ENCODE peak calls at places on chromosomes 4 and X, in seven cellular contexts. One of them, this sample, is unnamed. For H3K4me1, the result is how much of the 10 kb centered on the place peaks cover.

GRCh38 chr4:113080050-113080449 is 30.6 kb downstream of the ANK2 start:
- DNase-seq in ovary: no peak
- DNase-seq in left lung: peak
- DNase-seq in psoas muscle: no peak
- DNase-seq in IMR-90: peak
- DNase-seq in CD4-positive, CD25-positive, alpha-beta regulatory T cell: no peak
- DNase-seq in heart left ventricle: no peak
- DNase-seq in this sample: no peak

GRCh38 chrX:72346306-72346949 is 40.7 kb upstream of the CITED1 start:
- DNase-seq in left lung: no peak
- DNase-seq in IMR-90: no peak
- DNase-seq in heart left ventricle: no peak
- DNase-seq in ovary: no peak
- DNase-seq in CD4-positive, CD25-positive, alpha-beta regulatory T cell: no peak
- DNase-seq in psoas muscle: no peak
- DNase-seq in this sample: no peak

GRCh38 chr4:1628892-1629703 is 55.0 kb downstream of the FAM53A start:
- DNase-seq in CD4-positive, CD25-positive, alpha-beta regulatory T cell: peak
- DNase-seq in ovary: peak
- DNase-seq in IMR-90: peak
- DNase-seq in psoas muscle: peak
- DNase-seq in heart left ventricle: peak
- DNase-seq in left lung: peak
- DNase-seq in this sample: peak

GRCh38 chr4:186657766-186658165 is 65.9 kb downstream of the FAT1 start:
- DNase-seq in ovary: no peak
- DNase-seq in heart left ventricle: no peak
- DNase-seq in IMR-90: peak
- DNase-seq in psoas muscle: no peak
- DNase-seq in left lung: no peak
- DNase-seq in CD4-positive, CD25-positive, alpha-beta regulatory T cell: no peak
- DNase-seq in this sample: no peak

GRCh38 chr4:56067826-56068225 is 119.1 kb downstream of the CEP135 start:
- DNase-seq in psoas muscle: no peak
- DNase-seq in heart left ventricle: no peak
- DNase-seq in left lung: no peak
- DNase-seq in IMR-90: no peak
- DNase-seq in ovary: no peak
- DNase-seq in CD4-positive, CD25-positive, alpha-beta regulatory T cell: no peak
- DNase-seq in this sample: no peak

GRCh38 chr4:17189322-17189721 is 290.9 kb upstream of the LDB2 start:
- DNase-seq in heart left ventricle: no peak
- DNase-seq in CD4-positive, CD25-positive, alpha-beta regulatory T cell: no peak
- DNase-seq in ovary: no peak
- DNase-seq in IMR-90: peak
- DNase-seq in left lung: no peak
- DNase-seq in psoas muscle: no peak
- DNase-seq in this sample: no peak

GRCh38 chrX:18098704-18099103 is 122.0 kb downstream of the BEND2 start:
- DNase-seq in CD4-positive, CD25-positive, alpha-beta regulatory T cell: no peak
- DNase-seq in IMR-90: no peak
- DNase-seq in heart left ventricle: peak
- DNase-seq in left lung: no peak
- DNase-seq in psoas muscle: no peak
- DNase-seq in ovary: no peak
- DNase-seq in this sample: no peak

GRCh38 chrX:46488712-46489111 is 56.5 kb downstream of the ZNF674 start:
- DNase-seq in ovary: no peak
- DNase-seq in psoas muscle: no peak
- DNase-seq in CD4-positive, CD25-positive, alpha-beta regulatory T cell: no peak
- DNase-seq in heart left ventricle: no peak
- DNase-seq in left lung: no peak
- DNase-seq in IMR-90: no peak
- DNase-seq in this sample: no peak

GRCh38 chr4:139666735-139667266 is 1.2 kb downstream of the MGST2 start:
- DNase-seq in psoas muscle: peak
- DNase-seq in left lung: no peak
- DNase-seq in heart left ventricle: no peak
- DNase-seq in CD4-positive, CD25-positive, alpha-beta regulatory T cell: no peak
- DNase-seq in ovary: peak
- DNase-seq in IMR-90: peak
- DNase-seq in this sample: no peak

GRCh38 chr4:83213640-83214039 is 71.0 kb downstream of the COQ2 start:
- DNase-seq in left lung: no peak
- DNase-seq in heart left ventricle: no peak
- DNase-seq in CD4-positive, CD25-positive, alpha-beta regulatory T cell: no peak
- DNase-seq in psoas muscle: no peak
- DNase-seq in ovary: no peak
- DNase-seq in IMR-90: no peak
- DNase-seq in this sample: no peak

GRCh38 chr4:6824071-6824470 is 41.5 kb downstream of the KIAA0232 start:
- DNase-seq in CD4-positive, CD25-positive, alpha-beta regulatory T cell: no peak
- DNase-seq in IMR-90: peak
- DNase-seq in left lung: no peak
- DNase-seq in psoas muscle: no peak
- DNase-seq in heart left ventricle: no peak
- DNase-seq in ovary: no peak
- DNase-seq in this sample: no peak

GRCh38 chr4:8222609-8223391 is 23.7 kb downstream of the SH3TC1 start:
- DNase-seq in IMR-90: no peak
- DNase-seq in ovary: no peak
- DNase-seq in heart left ventricle: peak
- DNase-seq in psoas muscle: no peak
- DNase-seq in CD4-positive, CD25-positive, alpha-beta regulatory T cell: no peak
- DNase-seq in left lung: peak
- DNase-seq in this sample: no peak

GRCh38 chr4:10096976-10097330 is 19.6 kb downstream of the WDR1 start:
- DNase-seq in CD4-positive, CD25-positive, alpha-beta regulatory T cell: no peak
- DNase-seq in ovary: no peak
- DNase-seq in IMR-90: no peak
- DNase-seq in heart left ventricle: no peak
- DNase-seq in psoas muscle: no peak
- DNase-seq in left lung: peak
- DNase-seq in this sample: no peak

GRCh38 chr4:17324431-17324830 is 187.5 kb downstream of the QDPR start:
- DNase-seq in heart left ventricle: no peak
- DNase-seq in CD4-positive, CD25-positive, alpha-beta regulatory T cell: peak
- DNase-seq in ovary: peak
- DNase-seq in psoas muscle: no peak
- DNase-seq in IMR-90: peak
- DNase-seq in left lung: no peak
- DNase-seq in this sample: no peak

GRCh38 chr4:6443035-6444023 is 29.1 kb downstream of the PPP2R2C start:
- DNase-seq in heart left ventricle: peak
- DNase-seq in CD4-positive, CD25-positive, alpha-beta regulatory T cell: no peak
- DNase-seq in IMR-90: no peak
- DNase-seq in left lung: peak
- DNase-seq in psoas muscle: no peak
- DNase-seq in ovary: no peak
- DNase-seq in this sample: no peak

GRCh38 chr4:114368751-114369150 is 229.9 kb upstream of the UGT8 start:
- DNase-seq in IMR-90: no peak
- DNase-seq in ovary: no peak
- DNase-seq in psoas muscle: no peak
- DNase-seq in left lung: no peak
- DNase-seq in heart left ventricle: no peak
- DNase-seq in CD4-positive, CD25-positive, alpha-beta regulatory T cell: no peak
- DNase-seq in this sample: no peak

GRCh38 chr4:182531555-182532162 is 288.5 kb downstream of the TENM3 start:
- DNase-seq in IMR-90: peak
- DNase-seq in left lung: no peak
- DNase-seq in CD4-positive, CD25-positive, alpha-beta regulatory T cell: no peak
- DNase-seq in heart left ventricle: no peak
- DNase-seq in ovary: no peak
- DNase-seq in psoas muscle: no peak
- DNase-seq in this sample: no peak

GRCh38 chr4:156594619-156595018 is 377.0 kb downstream of the PDGFC start:
- DNase-seq in ovary: no peak
- DNase-seq in psoas muscle: peak
- DNase-seq in heart left ventricle: peak
- DNase-seq in IMR-90: no peak
- DNase-seq in left lung: no peak
- DNase-seq in CD4-positive, CD25-positive, alpha-beta regulatory T cell: no peak
- DNase-seq in this sample: no peak

GRCh38 chrX:16311671-16312070 is 144.4 kb downstream of the MAGEB17 start:
- DNase-seq in heart left ventricle: no peak
- DNase-seq in psoas muscle: no peak
- DNase-seq in CD4-positive, CD25-positive, alpha-beta regulatory T cell: no peak
- DNase-seq in ovary: no peak
- DNase-seq in left lung: no peak
- DNase-seq in IMR-90: no peak
- DNase-seq in this sample: no peak

GRCh38 chr4:88158360-88159136 is at the start of gene ABCG2:
- DNase-seq in left lung: peak
- DNase-seq in CD4-positive, CD25-positive, alpha-beta regulatory T cell: no peak
- DNase-seq in IMR-90: peak
- DNase-seq in heart left ventricle: no peak
- DNase-seq in psoas muscle: no peak
- DNase-seq in ovary: no peak
- DNase-seq in this sample: no peak

GRCh38 chrX:19750028-19750786 is 137.2 kb downstream of the SH3KBP1 start:
- DNase-seq in CD4-positive, CD25-positive, alpha-beta regulatory T cell: no peak
- DNase-seq in heart left ventricle: no peak
- DNase-seq in ovary: no peak
- DNase-seq in psoas muscle: no peak
- DNase-seq in left lung: no peak
- DNase-seq in IMR-90: no peak
- DNase-seq in this sample: no peak
- H3K4me1 ChIP-seq in CD4-positive, CD25-positive, alpha-beta regulatory T cell: half or more
- H3K4me1 ChIP-seq in heart left ventricle: under half
- H3K4me1 ChIP-seq in ovary: under half
- H3K4me1 ChIP-seq in psoas muscle: under half
- H3K4me1 ChIP-seq in left lung: under half
- H3K4me1 ChIP-seq in IMR-90: under half
- H3K4me1 ChIP-seq in this sample: half or more

DNA sequence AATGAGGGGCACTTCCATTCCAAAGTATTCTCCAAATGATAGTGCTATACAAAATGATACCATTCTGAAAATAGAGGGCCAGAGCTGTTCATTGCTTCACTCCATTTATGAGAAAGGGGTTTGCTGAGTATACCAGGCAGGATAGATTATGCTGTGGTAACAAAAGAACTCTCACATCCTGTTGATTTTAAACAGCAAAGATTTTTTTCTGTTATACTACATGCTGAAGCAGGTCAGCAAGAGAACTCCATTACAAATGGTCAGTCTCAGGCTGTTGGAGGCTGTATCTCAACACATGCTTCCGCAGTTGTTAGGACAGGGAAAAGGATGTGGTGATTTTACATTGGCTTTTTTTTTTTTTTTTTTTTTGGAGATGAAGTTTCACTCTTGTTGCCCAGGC is 13.7 kb upstream of the KLHL5 start:
- DNase-seq in CD4-positive, CD25-positive, alpha-beta regulatory T cell: peak
- DNase-seq in left lung: no peak
- DNase-seq in IMR-90: peak
- DNase-seq in heart left ventricle: no peak
- DNase-seq in psoas muscle: no peak
- DNase-seq in ovary: no peak
- DNase-seq in this sample: no peak
- H3K4me1 ChIP-seq in CD4-positive, CD25-positive, alpha-beta regulatory T cell: under half
- H3K4me1 ChIP-seq in left lung: under half
- H3K4me1 ChIP-seq in IMR-90: under half
- H3K4me1 ChIP-seq in heart left ventricle: under half
- H3K4me1 ChIP-seq in psoas muscle: under half
- H3K4me1 ChIP-seq in ovary: under half
- H3K4me1 ChIP-seq in this sample: under half

GRCh38 chr4:150884625-150885024 is 130.5 kb downstream of the LRBA start:
- DNase-seq in heart left ventricle: no peak
- DNase-seq in IMR-90: no peak
- DNase-seq in ovary: no peak
- DNase-seq in psoas muscle: no peak
- DNase-seq in CD4-positive, CD25-positive, alpha-beta regulatory T cell: no peak
- DNase-seq in left lung: no peak
- DNase-seq in this sample: no peak
- H3K4me1 ChIP-seq in heart left ventricle: under half
- H3K4me1 ChIP-seq in IMR-90: under half
- H3K4me1 ChIP-seq in ovary: under half
- H3K4me1 ChIP-seq in psoas muscle: under half
- H3K4me1 ChIP-seq in CD4-positive, CD25-positive, alpha-beta regulatory T cell: under half
- H3K4me1 ChIP-seq in left lung: under half
- H3K4me1 ChIP-seq in this sample: under half

GRCh38 chr4:89685277-89685676 is 151.7 kb downstream of the SNCA start:
- DNase-seq in ovary: no peak
- DNase-seq in psoas muscle: no peak
- DNase-seq in IMR-90: no peak
- DNase-seq in heart left ventricle: no peak
- DNase-seq in CD4-positive, CD25-positive, alpha-beta regulatory T cell: no peak
- DNase-seq in left lung: no peak
- DNase-seq in this sample: no peak

GRCh38 chr4:89681671-89682070 is 155.3 kb downstream of the SNCA start:
- DNase-seq in ovary: no peak
- DNase-seq in IMR-90: no peak
- DNase-seq in CD4-positive, CD25-positive, alpha-beta regulatory T cell: no peak
- DNase-seq in left lung: no peak
- DNase-seq in psoas muscle: no peak
- DNase-seq in heart left ventricle: no peak
- DNase-seq in this sample: no peak

GRCh38 chr4:89684536-89684935 is 152.4 kb downstream of the SNCA start:
- DNase-seq in psoas muscle: no peak
- DNase-seq in heart left ventricle: no peak
- DNase-seq in IMR-90: no peak
- DNase-seq in CD4-positive, CD25-positive, alpha-beta regulatory T cell: no peak
- DNase-seq in ovary: no peak
- DNase-seq in left lung: no peak
- DNase-seq in this sample: no peak

GRCh38 chr4:89681219-89681618 is 155.7 kb downstream of the SNCA start:
- DNase-seq in heart left ventricle: no peak
- DNase-seq in CD4-positive, CD25-positive, alpha-beta regulatory T cell: no peak
- DNase-seq in psoas muscle: no peak
- DNase-seq in ovary: no peak
- DNase-seq in left lung: peak
- DNase-seq in IMR-90: no peak
- DNase-seq in this sample: no peak

GRCh38 chr4:89682808-89683207 is 154.2 kb downstream of the SNCA start:
- DNase-seq in left lung: no peak
- DNase-seq in psoas muscle: no peak
- DNase-seq in CD4-positive, CD25-positive, alpha-beta regulatory T cell: no peak
- DNase-seq in IMR-90: no peak
- DNase-seq in ovary: no peak
- DNase-seq in heart left ventricle: no peak
- DNase-seq in this sample: no peak
- H3K4me1 ChIP-seq in left lung: under half
- H3K4me1 ChIP-seq in psoas muscle: under half
- H3K4me1 ChIP-seq in CD4-positive, CD25-positive, alpha-beta regulatory T cell: under half
- H3K4me1 ChIP-seq in IMR-90: under half
- H3K4me1 ChIP-seq in ovary: under half
- H3K4me1 ChIP-seq in heart left ventricle: under half
- H3K4me1 ChIP-seq in this sample: under half

This sample was measured in CD8-positive, alpha-beta T cell.